ENCODE peak calls at places on chromosome 20, in eight cellular contexts. F is fibroblast of the aortic adventitia; I is GM10248; R is CD8-positive, alpha-beta T cell; G is activated B cell treated with CpG ODN at 0.5 μM for 24 hours; S is coronary artery; K is left lung; H is Calu3. Z is an unnamed sample.

GRCh38 chr20:23889775-23890187 is 10.2 kb upstream of the CST5 start:
- DNase-seq in F (peak; percentile 47), I (peak; percentile 36), R (peak; percentile 37), G (no peak), S (no peak), K (no peak), H (peak; percentile 30), Z (peak; percentile 60)

GRCh38 chr20:3716195-3716834 is 3.9 kb upstream of the SIGLEC1 start:
- DNase-seq in F (peak; percentile 54), I (peak; percentile 57), R (no peak), G (no peak), S (no peak), K (no peak), H (peak; percentile 45), Z (no peak)

GRCh38 chr20:38589351-38589750 is 8.4 kb downstream of the ADIG start:
- DNase-seq in F (no peak), I (no peak), R (no peak), G (no peak), S (no peak), K (no peak), H (no peak), Z (no peak)

GRCh38 chr20:25032065-25032477 is 25.9 kb downstream of the ACSS1 start:
- DNase-seq in F (no peak), I (no peak), R (no peak), G (no peak), S (no peak), K (peak; percentile 34), H (no peak), Z (no peak)

GRCh38 chr20:60057123-60057865 is 99.1 kb downstream of the CDH26 start:
- DNase-seq in F (peak; percentile 63), I (peak; percentile 78), R (peak; percentile 60), G (peak; percentile 32), S (no peak), K (no peak), H (peak; percentile 67), Z (peak; percentile 65)

GRCh38 chr20:23077277-23077676 is 8.8 kb downstream of the CD93 start:
- DNase-seq in F (no peak), I (no peak), R (no peak), G (no peak), S (no peak), K (no peak), H (no peak), Z (no peak)

GRCh38 chr20:34143951-34144350 is 31.9 kb upstream of the EIF2S2 start:
- DNase-seq in F (no peak), I (no peak), R (no peak), G (no peak), S (no peak), K (no peak), H (no peak), Z (no peak)

GRCh38 chr20:9035129-9035528 is 33.8 kb upstream of the PLCB4 start:
- DNase-seq in F (peak; percentile 85), I (no peak), R (no peak), G (no peak), S (peak; percentile 74), K (no peak), H (peak; percentile 23), Z (no peak)

GRCh38 chr20:23229989-23230388 is 120.6 kb upstream of the NXT1 start:
- DNase-seq in F (no peak), I (no peak), R (no peak), G (no peak), S (peak; percentile 50), K (no peak), H (no peak), Z (no peak)

GRCh38 chr20:54794874-54795273 is 319.5 kb downstream of the DOK5 start:
- DNase-seq in F (no peak), I (no peak), R (no peak), G (no peak), S (no peak), K (peak; percentile 31), H (no peak), Z (no peak)

GRCh38 chr20:63846128-63846771 is 15.0 kb upstream of the ABHD16B start:
- DNase-seq in F (peak; percentile 28), I (no peak), R (no peak), G (no peak), S (no peak), K (no peak), H (no peak), Z (no peak)

GRCh38 chr20:19582782-19583181 is 175.3 kb upstream of the RIN2 start:
- DNase-seq in F (no peak), I (no peak), R (no peak), G (no peak), S (peak; percentile 33), K (no peak), H (no peak), Z (no peak)

GRCh38 chr20:7710440-7710839 is 229.8 kb downstream of the HAO1 start:
- DNase-seq in F (no peak), I (no peak), R (no peak), G (no peak), S (no peak), K (no peak), H (no peak), Z (no peak)

GRCh38 chr20:53019464-53019863 is 47.3 kb downstream of the TSHZ2 start:
- DNase-seq in F (no peak), I (no peak), R (no peak), G (no peak), S (no peak), K (no peak), H (no peak), Z (no peak)

GRCh38 chr20:51310216-51310615 is 232.3 kb downstream of the NFATC2 start:
- DNase-seq in F (peak; percentile 71), I (no peak), R (no peak), G (no peak), S (no peak), K (no peak), H (no peak), Z (no peak)

GRCh38 chr20:9331707-9332435 is 182.5 kb upstream of the LAMP5 start:
- DNase-seq in F (no peak), I (no peak), R (no peak), G (no peak), S (no peak), K (no peak), H (no peak), Z (no peak)

GRCh38 chr20:44706371-44707258 is 8.6 kb upstream of the CCN5 start:
- DNase-seq in F (peak; percentile 82), I (no peak), R (no peak), G (no peak), S (peak; percentile 97), K (peak; percentile 32), H (no peak), Z (no peak)

GRCh38 chr20:19633985-19634384 is 124.1 kb upstream of the RIN2 start:
- DNase-seq in F (no peak), I (no peak), R (no peak), G (no peak), S (no peak), K (no peak), H (no peak), Z (no peak)

GRCh38 chr20:48329676-48330644 is 497.8 kb downstream of the PREX1 start:
- DNase-seq in F (peak; percentile 36), I (peak; percentile 47), R (no peak), G (no peak), S (no peak), K (no peak), H (peak; percentile 67), Z (no peak)

GRCh38 chr20:49287555-49288249 is 9.8 kb upstream of the ZNFX1 start:
- DNase-seq in F (peak; percentile 86), I (no peak), R (no peak), G (no peak), S (no peak), K (no peak), H (no peak), Z (no peak)

GRCh38 chr20:52083627-52084232 is 107.8 kb downstream of the ZFP64 start:
- DNase-seq in F (peak; percentile 83), I (peak; percentile 43), R (peak; percentile 10), G (no peak), S (no peak), K (no peak), H (peak; percentile 80), Z (peak; percentile 43)

GRCh38 chr20:44701889-44702288 is 13.3 kb upstream of the CCN5 start:
- DNase-seq in F (no peak), I (no peak), R (no peak), G (no peak), S (no peak), K (no peak), H (no peak), Z (no peak)

GRCh38 chr20:50020283-50020682 is 37.5 kb downstream of the SNAI1 start:
- DNase-seq in F (no peak), I (no peak), R (no peak), G (no peak), S (no peak), K (no peak), H (no peak), Z (no peak)

GRCh38 chr20:57374931-57375651 is 16.1 kb upstream of the RBM38 start:
- DNase-seq in F (no peak), I (no peak), R (no peak), G (no peak), S (peak; percentile 73), K (peak; percentile 86), H (no peak), Z (no peak)

GRCh38 chr20:25291432-25292133 is 43.7 kb downstream of the PYGB start:
- DNase-seq in F (no peak), I (no peak), R (no peak), G (no peak), S (no peak), K (peak; percentile 59), H (no peak), Z (no peak)

GRCh38 chr20:31517373-31517772 is 3.1 kb downstream of the HM13 start:
- DNase-seq in F (peak; percentile 69), I (no peak), R (no peak), G (no peak), S (no peak), K (no peak), H (peak; percentile 61), Z (no peak)
- TF ChIP-seq CTCF in F (peak; percentile 42), I (no peak), R (no peak), G (no peak), S (no peak), K (no peak), H (peak; percentile 18), Z (no peak)

GRCh38 chr20:5871720-5872410 is 78.5 kb downstream of the TRMT6 start:
- DNase-seq in F (no peak), I (no peak), R (no peak), G (no peak), S (no peak), K (no peak), H (no peak), Z (no peak)
- TF ChIP-seq CTCF in F (no peak), I (no peak), R (no peak), G (no peak), S (no peak), K (no peak), H (no peak), Z (no peak)

GRCh38 chr20:62004614-62005013 is 61.1 kb downstream of the TAF4 start:
- DNase-seq in F (no peak), I (no peak), R (no peak), G (no peak), S (no peak), K (no peak), H (no peak), Z (no peak)
- TF ChIP-seq CTCF in F (no peak), I (no peak), R (no peak), G (no peak), S (no peak), K (no peak), H (no peak), Z (no peak)

DNA sequence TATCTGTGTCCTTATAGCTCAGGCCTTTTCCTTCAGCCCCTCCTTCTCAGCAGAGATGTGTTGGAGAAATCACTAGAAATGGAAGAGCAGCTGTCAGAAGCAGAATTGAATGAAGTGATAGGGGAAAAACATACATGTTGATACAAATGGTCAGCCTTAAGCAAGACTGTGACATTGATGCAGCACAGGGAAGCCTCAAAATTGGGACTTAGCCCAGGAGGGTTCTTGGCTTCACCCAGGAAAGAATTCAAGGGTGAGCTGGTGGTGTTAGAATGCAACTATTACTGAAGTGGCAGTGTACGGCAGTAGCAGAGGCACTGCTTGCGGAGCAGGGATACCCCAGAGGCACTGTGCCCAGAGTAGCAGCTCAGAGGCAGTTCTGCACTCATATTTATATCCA is 8.0 kb upstream of the KIF16B start:
- DNase-seq in F (peak; percentile 5), I (no peak), R (no peak), G (no peak), S (no peak), K (no peak), H (no peak), Z (no peak)
- TF ChIP-seq CTCF in F (no peak), I (no peak), R (no peak), G (no peak), S (no peak), K (no peak), H (no peak), Z (no peak)